ENCODE peak calls at places on chromosome 4, in nine cellular contexts. One of them, this sample, is unnamed.

GRCh38 chr4:36394352-36394903 is 113.0 kb downstream of the DTHD1 start:
- DNase-seq in Peyer's patch: no peak
- DNase-seq in uterus: no peak
- DNase-seq in body of pancreas: no peak
- DNase-seq in PC-9: no peak
- DNase-seq in PC-3: peak; percentile 6
- DNase-seq in A673: no peak
- DNase-seq in heart right ventricle: no peak
- DNase-seq in CD4-positive, alpha-beta memory T cell: peak; percentile 81
- DNase-seq in this sample: no peak

GRCh38 chr4:7831858-7832257 is 107.8 kb downstream of the AFAP1 start:
- DNase-seq in Peyer's patch: no peak
- DNase-seq in PC-9: no peak
- DNase-seq in body of pancreas: no peak
- DNase-seq in heart right ventricle: no peak
- DNase-seq in PC-3: no peak
- DNase-seq in CD4-positive, alpha-beta memory T cell: no peak
- DNase-seq in uterus: no peak
- DNase-seq in A673: no peak
- DNase-seq in this sample: no peak

GRCh38 chr4:12724520-12724919 is 759.6 kb downstream of the RAB28 start:
- DNase-seq in body of pancreas: no peak
- DNase-seq in heart right ventricle: no peak
- DNase-seq in PC-9: no peak
- DNase-seq in uterus: no peak
- DNase-seq in PC-3: peak; percentile 24
- DNase-seq in CD4-positive, alpha-beta memory T cell: no peak
- DNase-seq in A673: peak; percentile 18
- DNase-seq in Peyer's patch: no peak
- DNase-seq in this sample: no peak

GRCh38 chr4:112321768-112322684 is 24.9 kb downstream of the ALPK1 start:
- DNase-seq in A673: peak; percentile 77
- DNase-seq in CD4-positive, alpha-beta memory T cell: peak; percentile 71
- DNase-seq in PC-3: peak; percentile 60
- DNase-seq in body of pancreas: peak; percentile 76
- DNase-seq in heart right ventricle: peak; percentile 62
- DNase-seq in PC-9: peak; percentile 25
- DNase-seq in Peyer's patch: peak; percentile 86
- DNase-seq in uterus: peak; percentile 51
- DNase-seq in this sample: peak; percentile 16

GRCh38 chr4:127236875-127237274 is 395.9 kb upstream of the INTU start:
- DNase-seq in PC-9: no peak
- DNase-seq in PC-3: no peak
- DNase-seq in Peyer's patch: no peak
- DNase-seq in uterus: no peak
- DNase-seq in A673: no peak
- DNase-seq in heart right ventricle: no peak
- DNase-seq in body of pancreas: no peak
- DNase-seq in CD4-positive, alpha-beta memory T cell: no peak
- DNase-seq in this sample: no peak

GRCh38 chr4:94561249-94562024 is 109.7 kb downstream of the PDLIM5 start:
- DNase-seq in uterus: no peak
- DNase-seq in CD4-positive, alpha-beta memory T cell: no peak
- DNase-seq in A673: no peak
- DNase-seq in PC-3: peak; percentile 54
- DNase-seq in body of pancreas: no peak
- DNase-seq in PC-9: no peak
- DNase-seq in Peyer's patch: no peak
- DNase-seq in heart right ventricle: no peak
- DNase-seq in this sample: no peak

GRCh38 chr4:168743576-168743975 is 246.7 kb downstream of the PALLD start:
- DNase-seq in heart right ventricle: no peak
- DNase-seq in CD4-positive, alpha-beta memory T cell: no peak
- DNase-seq in Peyer's patch: no peak
- DNase-seq in body of pancreas: peak; percentile 18
- DNase-seq in PC-3: peak; percentile 34
- DNase-seq in A673: no peak
- DNase-seq in uterus: peak; percentile 67
- DNase-seq in PC-9: no peak
- DNase-seq in this sample: no peak

GRCh38 chr4:69787879-69788278 is 27.5 kb upstream of the SULT1B1 start:
- DNase-seq in Peyer's patch: no peak
- DNase-seq in PC-3: peak; percentile 89
- DNase-seq in heart right ventricle: no peak
- DNase-seq in body of pancreas: no peak
- DNase-seq in CD4-positive, alpha-beta memory T cell: no peak
- DNase-seq in A673: no peak
- DNase-seq in PC-9: no peak
- DNase-seq in uterus: no peak
- DNase-seq in this sample: no peak

GRCh38 chr4:129064717-129065116 is 28.6 kb downstream of the SCLT1 start:
- DNase-seq in A673: no peak
- DNase-seq in PC-9: no peak
- DNase-seq in uterus: no peak
- DNase-seq in body of pancreas: no peak
- DNase-seq in CD4-positive, alpha-beta memory T cell: no peak
- DNase-seq in heart right ventricle: no peak
- DNase-seq in PC-3: peak; percentile 75
- DNase-seq in Peyer's patch: no peak
- DNase-seq in this sample: no peak

GRCh38 chr4:129059028-129059427 is 34.3 kb downstream of the SCLT1 start:
- DNase-seq in Peyer's patch: no peak
- DNase-seq in body of pancreas: no peak
- DNase-seq in uterus: no peak
- DNase-seq in heart right ventricle: no peak
- DNase-seq in A673: no peak
- DNase-seq in CD4-positive, alpha-beta memory T cell: no peak
- DNase-seq in PC-9: no peak
- DNase-seq in PC-3: no peak
- DNase-seq in this sample: no peak

GRCh38 chr4:129062580-129062979 is 30.8 kb downstream of the SCLT1 start:
- DNase-seq in heart right ventricle: no peak
- DNase-seq in CD4-positive, alpha-beta memory T cell: no peak
- DNase-seq in PC-3: no peak
- DNase-seq in Peyer's patch: no peak
- DNase-seq in PC-9: no peak
- DNase-seq in uterus: no peak
- DNase-seq in body of pancreas: no peak
- DNase-seq in A673: no peak
- DNase-seq in this sample: no peak

DNA sequence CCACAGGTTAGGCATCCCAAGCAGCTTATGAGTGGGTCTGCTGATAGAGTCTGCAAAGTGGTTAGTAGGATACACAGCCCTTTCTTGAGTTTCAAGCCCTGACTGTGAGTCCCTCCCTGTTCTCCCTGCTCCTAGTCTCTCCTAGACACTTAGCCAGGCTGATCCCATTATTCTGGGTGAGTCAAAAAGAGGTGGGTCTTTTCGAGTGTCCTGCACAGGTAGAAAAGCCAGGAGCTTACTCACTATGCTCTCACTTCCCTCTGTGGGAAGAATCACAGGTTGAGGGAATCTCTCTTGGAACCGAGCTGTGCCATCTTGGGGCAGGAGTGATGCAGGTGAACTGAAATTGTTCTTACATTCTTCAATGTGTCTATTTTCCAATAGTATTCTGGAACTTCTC is 29.7 kb downstream of the SCLT1 start:
- DNase-seq in PC-9: no peak
- DNase-seq in CD4-positive, alpha-beta memory T cell: no peak
- DNase-seq in heart right ventricle: no peak
- DNase-seq in uterus: no peak
- DNase-seq in Peyer's patch: no peak
- DNase-seq in PC-3: peak; percentile 74
- DNase-seq in A673: no peak
- DNase-seq in body of pancreas: no peak
- DNase-seq in this sample: no peak
- H3K9me3 ChIP-seq in PC-9: peaks cover 9% of the 10 kb centered on the region
- H3K9me3 ChIP-seq in CD4-positive, alpha-beta memory T cell: peaks cover 9% of the 10 kb centered on the region
- H3K9me3 ChIP-seq in heart right ventricle: peaks cover 3% of the 10 kb centered on the region
- H3K9me3 ChIP-seq in uterus: peaks cover 47% of the 10 kb centered on the region
- H3K9me3 ChIP-seq in Peyer's patch: no peaks in the 10 kb centered on the region
- H3K9me3 ChIP-seq in PC-3: peaks cover 9% of the 10 kb centered on the region
- H3K9me3 ChIP-seq in A673: peaks cover 47% of the 10 kb centered on the region
- H3K9me3 ChIP-seq in body of pancreas: no peaks in the 10 kb centered on the region
- H3K9me3 ChIP-seq in this sample: peaks cover 50% of the 10 kb centered on the region

DNA sequence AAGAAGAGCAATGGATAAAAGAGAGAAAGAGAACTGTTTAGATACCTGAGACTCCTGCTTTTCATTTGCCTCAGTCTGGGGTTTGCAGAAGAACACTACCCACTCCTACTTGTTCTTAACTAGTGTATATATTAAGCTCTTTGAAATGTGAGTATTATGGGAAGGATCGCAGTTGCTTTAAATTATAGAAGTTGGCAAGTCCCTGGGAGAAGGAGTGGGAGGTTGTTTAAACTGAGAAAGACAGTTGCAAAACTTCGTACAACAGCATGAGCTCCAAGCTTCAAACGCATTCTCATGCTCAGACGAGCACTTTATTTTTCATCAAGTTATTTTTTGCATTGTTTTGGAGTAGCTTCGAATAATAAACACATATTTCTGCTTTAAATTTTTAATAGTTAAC is 88.1 kb upstream of the C1QTNF7 start:
- DNase-seq in CD4-positive, alpha-beta memory T cell: no peak
- DNase-seq in PC-3: no peak
- DNase-seq in PC-9: no peak
- DNase-seq in Peyer's patch: no peak
- DNase-seq in A673: peak; percentile 46
- DNase-seq in body of pancreas: no peak
- DNase-seq in heart right ventricle: no peak
- DNase-seq in uterus: no peak
- DNase-seq in this sample: no peak
- H3K27ac ChIP-seq in CD4-positive, alpha-beta memory T cell: no peak overlapping the region
- H3K27ac ChIP-seq in PC-3: no peak overlapping the region
- H3K27ac ChIP-seq in PC-9: no peak overlapping the region
- H3K27ac ChIP-seq in Peyer's patch: no peak overlapping the region
- H3K27ac ChIP-seq in A673: no peak overlapping the region
- H3K27ac ChIP-seq in body of pancreas: no peak overlapping the region
- H3K27ac ChIP-seq in heart right ventricle: no peak overlapping the region
- H3K27ac ChIP-seq in uterus: peak overlapping the region; percentile 59
- H3K27ac ChIP-seq in this sample: no peak overlapping the region

GRCh38 chr4:125359363-125359762 is 44.6 kb downstream of the FAT4 start:
- DNase-seq in PC-3: no peak
- DNase-seq in heart right ventricle: no peak
- DNase-seq in Peyer's patch: no peak
- DNase-seq in CD4-positive, alpha-beta memory T cell: no peak
- DNase-seq in uterus: no peak
- DNase-seq in PC-9: no peak
- DNase-seq in body of pancreas: no peak
- DNase-seq in A673: no peak
- DNase-seq in this sample: no peak
- H3K4me1 ChIP-seq in PC-3: no peaks in the 10 kb centered on the region
- H3K4me1 ChIP-seq in heart right ventricle: peaks cover 6% of the 10 kb centered on the region
- H3K4me1 ChIP-seq in Peyer's patch: no peaks in the 10 kb centered on the region
- H3K4me1 ChIP-seq in CD4-positive, alpha-beta memory T cell: no peaks in the 10 kb centered on the region
- H3K4me1 ChIP-seq in uterus: no peaks in the 10 kb centered on the region
- H3K4me1 ChIP-seq in PC-9: no peaks in the 10 kb centered on the region
- H3K4me1 ChIP-seq in body of pancreas: no peaks in the 10 kb centered on the region
- H3K4me1 ChIP-seq in A673: peaks cover 11% of the 10 kb centered on the region
- H3K4me1 ChIP-seq in this sample: peaks cover 25% of the 10 kb centered on the region

GRCh38 chr4:138935-139334 is 14.6 kb downstream of the ZNF718 start:
- DNase-seq in PC-9: no peak
- DNase-seq in heart right ventricle: no peak
- DNase-seq in CD4-positive, alpha-beta memory T cell: no peak
- DNase-seq in body of pancreas: no peak
- DNase-seq in uterus: no peak
- DNase-seq in PC-3: no peak
- DNase-seq in A673: no peak
- DNase-seq in Peyer's patch: no peak
- DNase-seq in this sample: no peak

GRCh38 chr4:139691-140090 is 15.4 kb downstream of the ZNF718 start:
- DNase-seq in uterus: no peak
- DNase-seq in PC-9: no peak
- DNase-seq in heart right ventricle: no peak
- DNase-seq in Peyer's patch: no peak
- DNase-seq in PC-3: no peak
- DNase-seq in body of pancreas: no peak
- DNase-seq in CD4-positive, alpha-beta memory T cell: no peak
- DNase-seq in A673: no peak
- DNase-seq in this sample: no peak
- H3K9me3 ChIP-seq in uterus: peaks cover 12% of the 10 kb centered on the region
- H3K9me3 ChIP-seq in PC-9: no peaks in the 10 kb centered on the region
- H3K9me3 ChIP-seq in heart right ventricle: no peaks in the 10 kb centered on the region
- H3K9me3 ChIP-seq in Peyer's patch: peaks cover 7% of the 10 kb centered on the region
- H3K9me3 ChIP-seq in PC-3: peaks cover 30% of the 10 kb centered on the region
- H3K9me3 ChIP-seq in body of pancreas: no peaks in the 10 kb centered on the region
- H3K9me3 ChIP-seq in CD4-positive, alpha-beta memory T cell: peaks cover 8% of the 10 kb centered on the region
- H3K9me3 ChIP-seq in A673: peaks cover 92% of the 10 kb centered on the region
- H3K9me3 ChIP-seq in this sample: peaks cover 80% of the 10 kb centered on the region

DNA sequence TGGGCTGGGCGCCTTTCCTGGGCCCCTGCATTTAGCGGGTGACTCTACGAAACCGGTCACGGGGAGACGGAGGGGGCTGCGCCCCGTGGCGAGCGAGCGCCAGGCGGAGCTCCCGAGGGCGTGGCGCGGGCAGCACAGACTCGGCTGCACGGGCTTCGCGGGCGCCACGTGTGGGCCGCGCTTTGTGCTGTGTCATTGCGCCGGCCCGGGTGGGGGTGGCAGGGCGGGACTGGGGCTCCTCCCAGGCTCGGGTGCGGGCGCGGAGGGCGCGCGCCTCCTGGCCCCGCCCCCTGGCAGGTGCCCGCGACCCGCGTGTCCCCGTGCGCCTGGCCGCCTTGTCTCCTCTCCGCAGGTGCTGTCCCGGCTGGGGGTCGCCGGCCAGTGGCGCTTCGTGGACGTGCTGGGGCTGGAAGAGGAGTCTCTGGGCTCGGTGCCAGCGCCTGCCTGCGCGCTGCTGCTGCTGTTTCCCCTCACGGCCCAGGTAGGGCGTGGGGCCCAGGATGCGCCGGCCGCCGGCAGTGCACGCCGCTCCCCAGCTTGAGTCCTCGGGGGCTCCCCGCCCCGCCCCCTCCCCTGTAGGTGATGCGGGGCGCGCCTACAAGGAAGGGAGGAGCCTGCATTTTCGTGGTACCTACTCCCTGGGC is 651 bp downstream of the UCHL1 start:
- DNase-seq in A673: peak; percentile 85
- DNase-seq in CD4-positive, alpha-beta memory T cell: no peak
- DNase-seq in heart right ventricle: peak; percentile 9
- DNase-seq in Peyer's patch: no peak
- DNase-seq in PC-3: no peak
- DNase-seq in uterus: no peak
- DNase-seq in body of pancreas: peak; percentile 31
- DNase-seq in PC-9: peak; percentile 88
- DNase-seq in this sample: peak; percentile 14
- H3K27ac ChIP-seq in A673: peak overlapping the region; percentile 95
- H3K27ac ChIP-seq in CD4-positive, alpha-beta memory T cell: no peak overlapping the region
- H3K27ac ChIP-seq in heart right ventricle: no peak overlapping the region
- H3K27ac ChIP-seq in Peyer's patch: no peak overlapping the region
- H3K27ac ChIP-seq in PC-3: no peak overlapping the region
- H3K27ac ChIP-seq in uterus: no peak overlapping the region
- H3K27ac ChIP-seq in body of pancreas: no peak overlapping the region
- H3K27ac ChIP-seq in PC-9: peak overlapping the region; percentile 90
- H3K27ac ChIP-seq in this sample: no peak overlapping the region

GRCh38 chr4:113405874-113406722 is 355.4 kb downstream of the CAMK2D start:
- DNase-seq in A673: no peak
- DNase-seq in Peyer's patch: no peak
- DNase-seq in body of pancreas: no peak
- DNase-seq in heart right ventricle: no peak
- DNase-seq in CD4-positive, alpha-beta memory T cell: no peak
- DNase-seq in uterus: no peak
- DNase-seq in PC-9: no peak
- DNase-seq in PC-3: no peak
- DNase-seq in this sample: no peak
- H3K4me1 ChIP-seq in A673: no peaks in the 10 kb centered on the region
- H3K4me1 ChIP-seq in Peyer's patch: no peaks in the 10 kb centered on the region
- H3K4me1 ChIP-seq in body of pancreas: no peaks in the 10 kb centered on the region
- H3K4me1 ChIP-seq in heart right ventricle: no peaks in the 10 kb centered on the region
- H3K4me1 ChIP-seq in CD4-positive, alpha-beta memory T cell: no peaks in the 10 kb centered on the region
- H3K4me1 ChIP-seq in uterus: no peaks in the 10 kb centered on the region
- H3K4me1 ChIP-seq in PC-9: no peaks in the 10 kb centered on the region
- H3K4me1 ChIP-seq in PC-3: peaks cover 25% of the 10 kb centered on the region
- H3K4me1 ChIP-seq in this sample: peaks cover 26% of the 10 kb centered on the region

This sample was measured in thoracic aorta.